ENCODE peak calls at places on chromosomes 16 and 17, in nine cellular contexts. G is adrenal gland; F is AG09309; Z is CD8-positive, alpha-beta T cell; X is fibroblast of mammary gland; V is breast epithelium; T is A549; K is AG04450; Y is right lobe of liver. E is an unnamed sample.

GRCh38 chr17:21289902-21290571 is 5.5 kb downstream of the MAP2K3 start:
- DNase-seq in G (no peak), F (no peak), Z (no peak), X (no peak), V (no peak), T (no peak), K (no peak), Y (peak; percentile 60), E (no peak)

GRCh38 chr17:60163108-60163784 is 13.5 kb downstream of the CA4 start:
- DNase-seq in G (no peak), F (no peak), Z (no peak), X (no peak), V (no peak), T (peak; percentile 0), K (no peak), Y (no peak), E (no peak)

GRCh38 chr17:30290696-30291570 is 811 bp downstream of the BLMH start:
- DNase-seq in G (peak; percentile 26), F (no peak), Z (peak; percentile 32), X (peak; percentile 29), V (no peak), T (peak; percentile 74), K (no peak), Y (peak; percentile 59), E (no peak)

GRCh38 chr17:57257911-57258885 is 1.9 kb downstream of the MSI2 start:
- DNase-seq in G (no peak), F (no peak), Z (no peak), X (no peak), V (no peak), T (no peak), K (no peak), Y (no peak), E (no peak)

GRCh38 chr17:56031636-56032035 is 121.6 kb upstream of the ANKFN1 start:
- DNase-seq in G (no peak), F (no peak), Z (no peak), X (no peak), V (no peak), T (no peak), K (no peak), Y (no peak), E (no peak)

GRCh38 chr16:1706386-1707192 is 594 bp downstream of the MAPK8IP3 start:
- DNase-seq in G (peak; percentile 23), F (no peak), Z (peak; percentile 31), X (no peak), V (no peak), T (no peak), K (no peak), Y (no peak), E (no peak)

GRCh38 chr17:29138184-29138955 is 41.8 kb downstream of the MYO18A start:
- DNase-seq in G (no peak), F (no peak), Z (peak; percentile 56), X (peak; percentile 57), V (no peak), T (no peak), K (no peak), Y (no peak), E (no peak)

GRCh38 chr17:58193641-58194259 is 1.2 kb downstream of the EPX start:
- DNase-seq in G (no peak), F (no peak), Z (no peak), X (no peak), V (no peak), T (no peak), K (no peak), Y (no peak), E (no peak)

GRCh38 chr16:81480856-81481821 is 36.5 kb downstream of the CMIP start:
- DNase-seq in G (peak; percentile 63), F (no peak), Z (no peak), X (peak; percentile 63), V (no peak), T (no peak), K (no peak), Y (peak; percentile 82), E (no peak)

GRCh38 chr17:48577946-48578615 is at the start of gene HOXB4:
- DNase-seq in G (peak; percentile 85), F (no peak), Z (peak; percentile 72), X (peak; percentile 77), V (peak; percentile 52), T (no peak), K (no peak), Y (peak; percentile 72), E (peak; percentile 65)

GRCh38 chr16:46620265-46621005 is 744 bp downstream of the SHCBP1 start:
- DNase-seq in G (no peak), F (no peak), Z (no peak), X (peak; percentile 61), V (no peak), T (peak; percentile 19), K (no peak), Y (no peak), E (no peak)

GRCh38 chr16:1355591-1355990 is 3.9 kb downstream of the GNPTG start:
- DNase-seq in G (no peak), F (no peak), Z (no peak), X (no peak), V (no peak), T (no peak), K (no peak), Y (no peak), E (no peak)

GRCh38 chr16:53864819-53865491 is 161.0 kb downstream of the FTO start:
- DNase-seq in G (no peak), F (no peak), Z (no peak), X (peak; percentile 46), V (no peak), T (peak; percentile 4), K (no peak), Y (no peak), E (no peak)

GRCh38 chr17:79919164-79919585 is 79.9 kb upstream of the CBX4 start:
- DNase-seq in G (peak; percentile 96), F (no peak), Z (no peak), X (no peak), V (peak; percentile 91), T (peak; percentile 81), K (no peak), Y (peak; percentile 96), E (no peak)

GRCh38 chr16:11360581-11360980 is 15.3 kb downstream of the RMI2 start:
- DNase-seq in G (no peak), F (no peak), Z (no peak), X (peak; percentile 42), V (no peak), T (no peak), K (no peak), Y (no peak), E (no peak)

GRCh38 chr17:79465011-79466006 is 145.5 kb downstream of the RBFOX3 start:
- DNase-seq in G (no peak), F (no peak), Z (no peak), X (no peak), V (no peak), T (no peak), K (no peak), Y (no peak), E (no peak)

GRCh38 chr16:51166116-51166515 is 15.0 kb upstream of the SALL1 start:
- DNase-seq in G (no peak), F (no peak), Z (no peak), X (peak; percentile 49), V (no peak), T (no peak), K (no peak), Y (no peak), E (no peak)
- H3K4me3 ChIP-seq in G (no peak overlapping the region), F (no peak overlapping the region), Z (no peak overlapping the region), X (no peak overlapping the region), V (no peak overlapping the region), T (no peak overlapping the region), K (no peak overlapping the region), Y (no peak overlapping the region), E (no peak overlapping the region)

GRCh38 chr17:32443827-32444300 is 446 bp upstream of the PSMD11 start:
- DNase-seq in G (no peak), F (no peak), Z (no peak), X (peak; percentile 3), V (no peak), T (no peak), K (no peak), Y (no peak), E (no peak)
- TF ChIP-seq CTCF in G (peak; percentile 73), F (no peak), Z (no peak), X (no peak), V (peak; percentile 18), T (no peak), K (no peak), Y (no peak), E (no peak)

DNA sequence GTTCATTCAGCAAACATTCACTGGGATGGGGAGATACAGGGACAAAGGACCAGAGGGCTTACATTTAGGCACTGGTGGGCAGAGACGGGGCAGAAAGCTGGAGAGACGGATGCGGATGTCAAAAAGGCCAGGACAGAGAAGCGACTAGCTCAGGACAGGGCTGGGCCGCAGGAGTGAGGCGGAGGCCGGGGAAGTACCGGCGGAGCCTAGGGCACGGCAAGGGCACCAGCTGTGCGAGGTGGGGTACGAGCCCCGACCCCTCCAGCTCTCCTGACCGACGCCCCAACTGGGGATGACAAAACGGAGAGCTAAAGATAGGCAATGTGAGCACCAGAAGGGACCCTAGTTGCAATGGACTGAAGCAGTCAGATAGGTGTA is 3.9 kb upstream of the SGCA start:
- DNase-seq in G (no peak), F (no peak), Z (no peak), X (no peak), V (no peak), T (no peak), K (no peak), Y (peak; percentile 31), E (no peak)
- H3K4me3 ChIP-seq in G (no peak overlapping the region), F (no peak overlapping the region), Z (peak overlapping the region; percentile 24), X (no peak overlapping the region), V (peak overlapping the region; percentile 69), T (peak overlapping the region; percentile 74), K (no peak overlapping the region), Y (no peak overlapping the region), E (peak overlapping the region; percentile 50)

GRCh38 chr16:3123986-3124886 is 10.6 kb upstream of the ZNF213 start:
- DNase-seq in G (peak; percentile 98), F (peak; percentile 52), Z (peak; percentile 97), X (peak; percentile 90), V (peak; percentile 93), T (peak; percentile 81), K (peak; percentile 74), Y (peak; percentile 98), E (peak; percentile 83)
- TF ChIP-seq CTCF in G (no peak), F (peak; percentile 33), Z (no peak), X (peak; percentile 27), V (no peak), T (no peak), K (peak; percentile 31), Y (peak; percentile 21), E (peak; percentile 17)

GRCh38 chr16:30892670-30893069 is 1.2 kb downstream of the BCL7C start:
- DNase-seq in G (peak; percentile 17), F (no peak), Z (no peak), X (no peak), V (no peak), T (no peak), K (no peak), Y (no peak), E (no peak)
- H3K4me3 ChIP-seq in G (peak overlapping the region; percentile 89), F (peak overlapping the region; percentile 95), Z (peak overlapping the region; percentile 72), X (peak overlapping the region; percentile 78), V (peak overlapping the region; percentile 82), T (no peak overlapping the region), K (peak overlapping the region; percentile 93), Y (no peak overlapping the region), E (peak overlapping the region; percentile 76)